ENCODE peak calls at places on chromosomes 16 and 17, in nine cellular contexts. C is Panc1, X is GM12878, D is bronchial epithelial cell, Q is vagina, F is heart left ventricle, Y is H1, E is right lobe of liver, J is cardiac muscle cell. S is an unnamed sample. For H3K27me3, the result is how much of the 10 kb centered on the place peaks cover.

GRCh38 chr17:12605222-12605621 is 60.5 kb upstream of the MYOCD start:
- DNase-seq in C (no peak), J (no peak), D (no peak), E (no peak), X (no peak), Y (no peak), Q (no peak), F (no peak), S (no peak)

GRCh38 chr17:50831430-50832064 is 3.8 kb upstream of the WFIKKN2 start:
- DNase-seq in E (no peak), Y (no peak), D (no peak), F (no peak), Q (no peak), X (no peak), C (no peak), J (peak), S (peak)

GRCh38 chr16:70687671-70688265 is 1.9 kb upstream of the MTSS2 start:
- DNase-seq in E (peak), C (no peak), Y (no peak), D (no peak), F (peak), J (no peak), X (no peak), Q (no peak), S (no peak)

GRCh38 chr16:66065869-66066403 is 300.6 kb upstream of the CDH5 start:
- DNase-seq in Y (no peak), E (no peak), X (no peak), C (no peak), Q (no peak), F (no peak), J (peak), D (no peak), S (no peak)

GRCh38 chr17:34182036-34182803 is 72.9 kb upstream of the CCL2 start:
- DNase-seq in C (no peak), Y (no peak), E (no peak), J (no peak), D (no peak), F (no peak), Q (no peak), X (no peak), S (no peak)

GRCh38 chr16:3780570-3780969 is 63.2 kb upstream of the TRAP1 start:
- DNase-seq in D (no peak), E (no peak), F (no peak), X (no peak), C (no peak), Y (no peak), Q (no peak), J (no peak), S (no peak)

GRCh38 chr16:81321537-81321936 is 6.8 kb downstream of the GAN start:
- DNase-seq in C (no peak), D (no peak), Y (no peak), X (no peak), E (no peak), J (no peak), F (no peak), Q (no peak), S (no peak)

GRCh38 chr16:89744813-89745212 is 23.5 kb downstream of the ZNF276 start:
- DNase-seq in Q (no peak), E (no peak), F (no peak), Y (no peak), C (no peak), D (no peak), X (no peak), J (no peak), S (no peak)

GRCh38 chr17:78163881-78164747 is 4.3 kb upstream of the SYNGR2 start:
- DNase-seq in J (no peak), Y (no peak), Q (no peak), X (no peak), C (no peak), D (no peak), F (no peak), E (no peak), S (no peak)

GRCh38 chr17:64261422-64262124 is 1.5 kb downstream of the TEX2 start:
- DNase-seq in Q (no peak), F (no peak), Y (no peak), D (no peak), X (no peak), C (no peak), E (no peak), J (no peak), S (no peak)

DNA sequence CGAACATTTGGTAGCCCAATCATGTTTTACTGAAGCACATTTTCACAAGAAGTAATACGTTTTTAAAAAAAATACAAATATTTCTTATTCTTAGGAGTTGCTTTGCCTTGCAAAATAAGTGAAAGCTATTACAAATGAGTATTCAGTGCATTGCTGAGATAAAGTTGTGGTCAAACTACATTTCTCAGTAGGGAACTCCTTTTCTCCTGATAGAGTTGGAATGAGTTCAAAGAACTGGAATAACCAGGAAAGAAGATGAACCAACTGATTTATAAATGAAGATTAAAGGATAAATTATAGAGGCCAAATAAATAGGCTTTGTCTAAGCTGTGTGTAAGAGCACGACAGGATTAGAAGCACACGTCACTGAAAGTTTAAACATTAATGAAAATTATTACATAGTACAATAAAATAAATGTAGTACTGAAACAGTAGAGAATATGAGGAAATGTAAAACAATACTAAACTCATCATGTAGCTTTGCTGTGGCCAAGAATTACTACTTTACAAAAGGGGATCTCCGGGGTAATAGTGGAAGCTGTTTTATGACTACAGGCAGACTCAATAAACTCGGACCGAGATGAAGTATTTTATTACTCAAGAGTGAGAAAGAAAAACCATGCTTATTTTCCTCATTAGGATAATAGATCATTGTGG is 73.6 kb downstream of the KCNJ2 start:
- DNase-seq in E (no peak), D (no peak), F (no peak), Y (no peak), J (peak), C (no peak), Q (no peak), X (no peak), S (no peak)
- H3K27me3 ChIP-seq in E (under half), D (under half), F (under half), Y (under half), J (under half), C (under half), Q (under half), X (under half), S (under half)

GRCh38 chr16:915546-915945 is 55.2 kb downstream of the LMF1 start:
- DNase-seq in C (no peak), D (no peak), Y (no peak), E (no peak), F (peak), X (no peak), J (no peak), Q (no peak), S (no peak)
- H3K27me3 ChIP-seq in C (under half), D (under half), Y (under half), E (under half), F (under half), X (under half), J (under half), Q (under half), S (under half)

GRCh38 chr17:79834575-79835469 is 4.4 kb downstream of the CBX4 start:
- DNase-seq in C (no peak), D (no peak), Y (no peak), J (peak), F (peak), X (no peak), E (peak), Q (no peak), S (peak)
- H3K27me3 ChIP-seq in C (under half), D (under half), Y (half or more), J (under half), F (under half), X (under half), E (under half), Q (under half), S (half or more)

GRCh38 chr16:1436731-1437355 is 6.0 kb downstream of the PERCC1 start:
- DNase-seq in Q (no peak), D (no peak), J (no peak), E (no peak), F (no peak), Y (no peak), X (no peak), C (no peak), S (no peak)

GRCh38 chr16:1434644-1435592 is 4.0 kb downstream of the PERCC1 start:
- DNase-seq in Y (no peak), C (no peak), J (no peak), X (no peak), D (no peak), E (no peak), F (no peak), Q (no peak), S (no peak)

GRCh38 chr16:1438229-1439057 is 5.9 kb downstream of the CCDC154 start:
- DNase-seq in Q (no peak), F (no peak), X (no peak), D (no peak), C (no peak), Y (no peak), J (no peak), E (no peak), S (no peak)

GRCh38 chr16:1437606-1438005 is 6.7 kb downstream of the PERCC1 start:
- DNase-seq in E (no peak), C (no peak), Y (no peak), X (no peak), F (no peak), J (no peak), Q (no peak), D (no peak), S (peak)

GRCh38 chr16:1435921-1436697 is 5.2 kb downstream of the PERCC1 start:
- DNase-seq in F (no peak), X (no peak), D (no peak), J (no peak), E (no peak), Q (no peak), C (no peak), Y (no peak), S (peak)
- H3K27me3 ChIP-seq in F (under half), X (under half), D (under half), J (under half), E (under half), Q (under half), C (under half), Y (under half), S (under half)

GRCh38 chr16:54927125-54928015 is 3.3 kb upstream of the IRX5 start:
- DNase-seq in X (no peak), D (no peak), Y (no peak), E (no peak), J (no peak), F (no peak), C (no peak), Q (no peak), S (peak)

GRCh38 chr16:54926166-54926838 is 4.4 kb upstream of the IRX5 start:
- DNase-seq in C (no peak), D (peak), J (peak), F (no peak), Q (no peak), X (no peak), Y (no peak), E (no peak), S (no peak)

GRCh38 chr16:54929090-54930033 is 1.3 kb upstream of the IRX5 start:
- DNase-seq in E (peak), Q (no peak), Y (peak), J (peak), C (peak), F (peak), X (peak), D (peak), S (peak)

GRCh38 chr16:54928421-54929089 is 2.1 kb upstream of the IRX5 start:
- DNase-seq in E (peak), F (peak), C (no peak), Y (no peak), D (no peak), X (no peak), Q (no peak), J (peak), S (peak)

GRCh38 chr16:54928016-54928356 is 2.7 kb upstream of the IRX5 start:
- DNase-seq in J (peak), X (no peak), C (no peak), F (no peak), Q (no peak), Y (no peak), E (no peak), D (no peak), S (no peak)
- H3K27me3 ChIP-seq in J (under half), X (under half), C (under half), F (under half), Q (under half), Y (under half), E (under half), D (under half), S (half or more)

GRCh38 chr17:81403040-81403467 is 7.8 kb downstream of the BAHCC1 start:
- DNase-seq in F (no peak), Q (no peak), C (no peak), Y (no peak), E (no peak), X (no peak), J (no peak), D (no peak), S (peak)
- H3K27me3 ChIP-seq in F (under half), Q (under half), C (under half), Y (half or more), E (under half), X (under half), J (under half), D (under half), S (under half)